ENCODE peak calls at places on chromosome 3, in seven cellular contexts. One of them, this sample, is unnamed.

GRCh38 chr3:125647318-125648014 is 52.2 kb upstream of the OSBPL11 start:
- DNase-seq in neuronal stem cell: no peak
- DNase-seq in H9: peak
- DNase-seq in mesendoderm: peak
- DNase-seq in IMR-90: no peak
- DNase-seq in mesenchymal stem cell: no peak
- DNase-seq in trophoblast cell: peak
- DNase-seq in this sample: peak

GRCh38 chr3:45881031-45882022 is 5.0 kb upstream of the CCR9 start:
- DNase-seq in neuronal stem cell: no peak
- DNase-seq in H9: no peak
- DNase-seq in mesendoderm: peak
- DNase-seq in IMR-90: peak
- DNase-seq in mesenchymal stem cell: peak
- DNase-seq in trophoblast cell: no peak
- DNase-seq in this sample: no peak

GRCh38 chr3:107817076-107817475 is 273.8 kb downstream of the CD47 start:
- DNase-seq in neuronal stem cell: no peak
- DNase-seq in H9: no peak
- DNase-seq in mesendoderm: no peak
- DNase-seq in IMR-90: peak
- DNase-seq in mesenchymal stem cell: peak
- DNase-seq in trophoblast cell: no peak
- DNase-seq in this sample: no peak

GRCh38 chr3:16374047-16375019 is 109.3 kb downstream of the OXNAD1 start:
- DNase-seq in neuronal stem cell: no peak
- DNase-seq in H9: no peak
- DNase-seq in mesendoderm: no peak
- DNase-seq in IMR-90: no peak
- DNase-seq in mesenchymal stem cell: no peak
- DNase-seq in trophoblast cell: no peak
- DNase-seq in this sample: no peak

GRCh38 chr3:13081603-13082360 is 8.6 kb upstream of the IQSEC1 start:
- DNase-seq in neuronal stem cell: no peak
- DNase-seq in H9: no peak
- DNase-seq in mesendoderm: no peak
- DNase-seq in IMR-90: no peak
- DNase-seq in mesenchymal stem cell: no peak
- DNase-seq in trophoblast cell: no peak
- DNase-seq in this sample: no peak

GRCh38 chr3:101189786-101190185 is 130.6 kb downstream of the IMPG2 start:
- DNase-seq in neuronal stem cell: no peak
- DNase-seq in H9: no peak
- DNase-seq in mesendoderm: no peak
- DNase-seq in IMR-90: peak
- DNase-seq in mesenchymal stem cell: no peak
- DNase-seq in trophoblast cell: no peak
- DNase-seq in this sample: no peak

GRCh38 chr3:132867956-132868355 is 145.7 kb upstream of the NPHP3 start:
- DNase-seq in neuronal stem cell: no peak
- DNase-seq in H9: no peak
- DNase-seq in mesendoderm: no peak
- DNase-seq in IMR-90: peak
- DNase-seq in mesenchymal stem cell: peak
- DNase-seq in trophoblast cell: peak
- DNase-seq in this sample: no peak

GRCh38 chr3:181839915-181840295 is 128.2 kb downstream of the SOX2 start:
- DNase-seq in neuronal stem cell: no peak
- DNase-seq in H9: no peak
- DNase-seq in mesendoderm: no peak
- DNase-seq in IMR-90: no peak
- DNase-seq in mesenchymal stem cell: no peak
- DNase-seq in trophoblast cell: no peak
- DNase-seq in this sample: no peak

GRCh38 chr3:114319453-114319852 is 25.6 kb downstream of the TIGIT start:
- DNase-seq in neuronal stem cell: peak
- DNase-seq in H9: peak
- DNase-seq in mesendoderm: peak
- DNase-seq in IMR-90: peak
- DNase-seq in mesenchymal stem cell: peak
- DNase-seq in trophoblast cell: peak
- DNase-seq in this sample: peak

GRCh38 chr3:57959407-57960173 is 48.6 kb upstream of the FLNB start:
- DNase-seq in neuronal stem cell: no peak
- DNase-seq in H9: no peak
- DNase-seq in mesendoderm: peak
- DNase-seq in IMR-90: peak
- DNase-seq in mesenchymal stem cell: no peak
- DNase-seq in trophoblast cell: no peak
- DNase-seq in this sample: no peak

GRCh38 chr3:195893916-195894315 is 14.4 kb downstream of the TNK2 start:
- DNase-seq in neuronal stem cell: no peak
- DNase-seq in H9: no peak
- DNase-seq in mesendoderm: no peak
- DNase-seq in IMR-90: no peak
- DNase-seq in mesenchymal stem cell: no peak
- DNase-seq in trophoblast cell: no peak
- DNase-seq in this sample: no peak

GRCh38 chr3:52053307-52054304 is 2.8 kb downstream of the DUSP7 start:
- DNase-seq in neuronal stem cell: no peak
- DNase-seq in H9: no peak
- DNase-seq in mesendoderm: peak
- DNase-seq in IMR-90: peak
- DNase-seq in mesenchymal stem cell: peak
- DNase-seq in trophoblast cell: no peak
- DNase-seq in this sample: no peak

GRCh38 chr3:33067484-33067883 is 29.5 kb downstream of the GLB1 start:
- DNase-seq in neuronal stem cell: no peak
- DNase-seq in H9: no peak
- DNase-seq in mesendoderm: peak
- DNase-seq in IMR-90: peak
- DNase-seq in mesenchymal stem cell: peak
- DNase-seq in trophoblast cell: peak
- DNase-seq in this sample: no peak

GRCh38 chr3:179452166-179452544 is 885 bp upstream of the GNB4 start:
- DNase-seq in neuronal stem cell: no peak
- DNase-seq in H9: no peak
- DNase-seq in mesendoderm: peak
- DNase-seq in IMR-90: peak
- DNase-seq in mesenchymal stem cell: peak
- DNase-seq in trophoblast cell: peak
- DNase-seq in this sample: no peak

GRCh38 chr3:179451335-179452165 is at the start of gene GNB4:
- DNase-seq in neuronal stem cell: peak
- DNase-seq in H9: peak
- DNase-seq in mesendoderm: peak
- DNase-seq in IMR-90: peak
- DNase-seq in mesenchymal stem cell: peak
- DNase-seq in trophoblast cell: peak
- DNase-seq in this sample: peak

GRCh38 chr3:179450321-179450720 is 949 bp downstream of the GNB4 start:
- DNase-seq in neuronal stem cell: no peak
- DNase-seq in H9: no peak
- DNase-seq in mesendoderm: no peak
- DNase-seq in IMR-90: peak
- DNase-seq in mesenchymal stem cell: peak
- DNase-seq in trophoblast cell: no peak
- DNase-seq in this sample: no peak

GRCh38 chr3:179449621-179450020 is 1.6 kb downstream of the GNB4 start:
- DNase-seq in neuronal stem cell: no peak
- DNase-seq in H9: no peak
- DNase-seq in mesendoderm: no peak
- DNase-seq in IMR-90: peak
- DNase-seq in mesenchymal stem cell: no peak
- DNase-seq in trophoblast cell: peak
- DNase-seq in this sample: no peak

DNA sequence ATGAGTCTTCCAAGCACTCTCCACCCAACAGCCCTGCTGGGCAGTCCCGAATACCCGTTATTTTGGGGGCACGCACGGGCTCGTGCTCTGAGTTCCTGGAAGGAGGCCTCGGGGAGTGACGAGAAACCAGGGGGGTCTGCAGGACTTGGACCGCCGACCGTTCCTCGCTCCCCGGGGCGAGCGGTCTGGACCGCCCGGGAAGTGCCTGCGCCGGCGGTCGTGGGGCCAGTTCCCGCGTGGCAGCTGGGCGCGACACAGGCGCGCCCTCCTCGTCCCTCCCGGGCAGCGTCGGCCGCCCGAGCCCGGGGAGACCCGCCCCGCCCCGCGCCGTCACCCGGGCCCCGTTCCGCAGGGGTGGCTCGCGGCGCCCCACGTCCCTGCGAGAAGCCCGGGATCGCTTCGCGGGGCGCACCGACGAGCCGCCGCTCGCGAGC is 352 bp downstream of the GNB4 start:
- DNase-seq in neuronal stem cell: no peak
- DNase-seq in H9: no peak
- DNase-seq in mesendoderm: peak
- DNase-seq in IMR-90: peak
- DNase-seq in mesenchymal stem cell: peak
- DNase-seq in trophoblast cell: no peak
- DNase-seq in this sample: no peak
- H2BK5ac ChIP-seq in neuronal stem cell: no peak
- H2BK5ac ChIP-seq in H9: no peak
- H2BK5ac ChIP-seq in mesendoderm: peak
- H2BK5ac ChIP-seq in IMR-90: peak
- H2BK5ac ChIP-seq in mesenchymal stem cell: peak
- H2BK5ac ChIP-seq in trophoblast cell: peak
- H2BK5ac ChIP-seq in this sample: no peak

GRCh38 chr3:4140921-4141320 is 162.2 kb upstream of the SETMAR start:
- DNase-seq in neuronal stem cell: no peak
- DNase-seq in H9: no peak
- DNase-seq in mesendoderm: no peak
- DNase-seq in IMR-90: no peak
- DNase-seq in mesenchymal stem cell: no peak
- DNase-seq in trophoblast cell: no peak
- DNase-seq in this sample: no peak

GRCh38 chr3:4138784-4139431 is 164.3 kb upstream of the SETMAR start:
- DNase-seq in neuronal stem cell: no peak
- DNase-seq in H9: no peak
- DNase-seq in mesendoderm: no peak
- DNase-seq in IMR-90: no peak
- DNase-seq in mesenchymal stem cell: no peak
- DNase-seq in trophoblast cell: no peak
- DNase-seq in this sample: no peak

GRCh38 chr3:4138150-4138783 is 164.9 kb upstream of the SETMAR start:
- DNase-seq in neuronal stem cell: no peak
- DNase-seq in H9: no peak
- DNase-seq in mesendoderm: no peak
- DNase-seq in IMR-90: no peak
- DNase-seq in mesenchymal stem cell: no peak
- DNase-seq in trophoblast cell: no peak
- DNase-seq in this sample: no peak

DNA sequence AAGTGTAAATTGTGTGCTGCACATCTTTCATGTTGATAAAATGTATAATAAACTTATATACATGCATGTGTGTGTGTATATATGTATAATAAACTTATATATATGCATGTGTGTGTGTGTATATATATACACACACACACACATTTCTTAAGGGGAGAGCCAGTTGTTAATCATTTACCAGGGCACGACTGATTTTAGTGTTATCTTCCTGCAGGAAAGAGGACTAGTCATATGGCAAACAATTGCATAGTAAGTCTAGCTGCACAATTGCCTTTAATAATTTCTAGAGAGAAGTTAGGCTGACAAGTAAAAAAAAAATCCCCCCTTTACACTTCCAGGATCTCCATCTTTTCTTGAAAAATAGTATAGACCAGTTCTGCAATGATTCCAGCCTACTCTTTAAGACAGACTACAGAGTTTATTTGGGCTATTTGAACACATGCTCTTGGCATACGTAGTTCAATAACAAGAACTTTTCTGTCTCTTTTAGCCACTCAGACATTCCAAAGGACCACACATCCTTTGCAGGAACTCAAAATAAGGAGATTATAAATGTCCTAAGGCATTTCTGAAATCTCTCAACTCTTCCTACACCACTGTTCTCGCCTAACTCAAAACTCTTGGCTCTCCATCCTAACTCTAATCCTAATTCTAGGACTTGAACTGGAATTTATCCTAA is 163.6 kb upstream of the SETMAR start:
- DNase-seq in neuronal stem cell: no peak
- DNase-seq in H9: no peak
- DNase-seq in mesendoderm: no peak
- DNase-seq in IMR-90: no peak
- DNase-seq in mesenchymal stem cell: no peak
- DNase-seq in trophoblast cell: no peak
- DNase-seq in this sample: no peak
- H2BK5ac ChIP-seq in neuronal stem cell: no peak
- H2BK5ac ChIP-seq in H9: no peak
- H2BK5ac ChIP-seq in mesendoderm: no peak
- H2BK5ac ChIP-seq in IMR-90: no peak
- H2BK5ac ChIP-seq in mesenchymal stem cell: no peak
- H2BK5ac ChIP-seq in trophoblast cell: no peak
- H2BK5ac ChIP-seq in this sample: no peak

GRCh38 chr3:160218141-160218540 is 7.1 kb upstream of the C3orf80 start:
- DNase-seq in neuronal stem cell: no peak
- DNase-seq in H9: no peak
- DNase-seq in mesendoderm: peak
- DNase-seq in IMR-90: no peak
- DNase-seq in mesenchymal stem cell: no peak
- DNase-seq in trophoblast cell: no peak
- DNase-seq in this sample: no peak

GRCh38 chr3:160210799-160211221 is 14.4 kb upstream of the C3orf80 start:
- DNase-seq in neuronal stem cell: no peak
- DNase-seq in H9: no peak
- DNase-seq in mesendoderm: peak
- DNase-seq in IMR-90: peak
- DNase-seq in mesenchymal stem cell: peak
- DNase-seq in trophoblast cell: peak
- DNase-seq in this sample: no peak

GRCh38 chr3:160217675-160218074 is 7.5 kb upstream of the C3orf80 start:
- DNase-seq in neuronal stem cell: no peak
- DNase-seq in H9: no peak
- DNase-seq in mesendoderm: peak
- DNase-seq in IMR-90: no peak
- DNase-seq in mesenchymal stem cell: no peak
- DNase-seq in trophoblast cell: no peak
- DNase-seq in this sample: no peak

DNA sequence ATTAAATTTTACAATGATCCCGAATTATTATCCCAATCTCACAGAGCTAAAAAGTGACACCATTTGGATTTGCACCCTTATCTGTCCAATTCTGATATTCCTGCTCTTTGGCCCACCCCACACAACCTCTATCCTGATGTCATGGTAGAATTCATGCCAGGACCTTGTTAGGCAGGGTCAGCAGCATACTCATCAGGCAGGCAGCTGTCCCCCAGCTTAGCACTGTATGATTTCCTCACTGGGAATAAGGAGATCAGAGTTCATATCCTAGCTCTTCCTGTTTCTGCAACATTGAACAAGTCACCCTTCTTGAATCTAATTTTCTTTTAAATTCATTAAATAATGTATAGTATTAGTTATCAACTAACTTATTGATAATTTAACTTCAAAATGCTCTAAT is 12.0 kb upstream of the C3orf80 start:
- DNase-seq in neuronal stem cell: no peak
- DNase-seq in H9: no peak
- DNase-seq in mesendoderm: no peak
- DNase-seq in IMR-90: no peak
- DNase-seq in mesenchymal stem cell: no peak
- DNase-seq in trophoblast cell: no peak
- DNase-seq in this sample: no peak
- H2BK5ac ChIP-seq in neuronal stem cell: no peak
- H2BK5ac ChIP-seq in H9: no peak
- H2BK5ac ChIP-seq in mesendoderm: no peak
- H2BK5ac ChIP-seq in IMR-90: no peak
- H2BK5ac ChIP-seq in mesenchymal stem cell: no peak
- H2BK5ac ChIP-seq in trophoblast cell: no peak
- H2BK5ac ChIP-seq in this sample: no peak

GRCh38 chr3:81925385-81925784 is 163.9 kb upstream of the GBE1 start:
- DNase-seq in neuronal stem cell: no peak
- DNase-seq in H9: no peak
- DNase-seq in mesendoderm: no peak
- DNase-seq in IMR-90: no peak
- DNase-seq in mesenchymal stem cell: no peak
- DNase-seq in trophoblast cell: no peak
- DNase-seq in this sample: no peak
- H2BK5ac ChIP-seq in neuronal stem cell: no peak
- H2BK5ac ChIP-seq in H9: no peak
- H2BK5ac ChIP-seq in mesendoderm: no peak
- H2BK5ac ChIP-seq in IMR-90: no peak
- H2BK5ac ChIP-seq in mesenchymal stem cell: no peak
- H2BK5ac ChIP-seq in trophoblast cell: no peak
- H2BK5ac ChIP-seq in this sample: no peak